ENCODE peak calls at places on chromosomes 6 and 20, in seven cellular contexts. I is HCT116, F is K562, V is HepG2, Q is H1, O is SK-N-SH, Z is GM12878. U is an unnamed sample.

GRCh38 chr6:6277418-6277817 is 43.0 kb downstream of the F13A1 start:
- DNase-seq in V (no peak), Z (no peak), O (no peak), F (no peak), Q (no peak), I (no peak), U (no peak)

GRCh38 chr20:33105336-33105924 is 26.0 kb downstream of the BPIFB4 start:
- DNase-seq in Z (no peak), O (no peak), I (no peak), V (no peak), F (no peak), Q (no peak), U (no peak)

GRCh38 chr20:58642465-58642864 is 8.6 kb upstream of the STX16 start:
- DNase-seq in I (no peak), Z (no peak), Q (no peak), O (no peak), F (no peak), V (no peak), U (no peak)

GRCh38 chr6:1687402-1687801 is 77.7 kb downstream of the FOXC1 start:
- DNase-seq in O (no peak), V (no peak), Z (no peak), F (no peak), Q (no peak), I (no peak), U (no peak)

GRCh38 chr6:115945306-115945705 is 115.4 kb downstream of the FRK start:
- DNase-seq in Z (no peak), Q (no peak), O (no peak), F (no peak), V (no peak), I (no peak), U (no peak)

GRCh38 chr6:39517763-39518162 is 195.3 kb upstream of the KCNK16 start:
- DNase-seq in F (no peak), I (no peak), O (no peak), Q (no peak), V (no peak), Z (no peak), U (no peak)

GRCh38 chr6:88566746-88567534 is 396.5 kb downstream of the RNGTT start:
- DNase-seq in Z (no peak), V (no peak), F (no peak), Q (no peak), I (no peak), O (peak; percentile 49), U (no peak)

GRCh38 chr6:143361536-143362191 is 88.8 kb downstream of the ADAT2 start:
- DNase-seq in Z (no peak), F (no peak), O (no peak), V (no peak), I (no peak), Q (no peak), U (no peak)

GRCh38 chr6:148175511-148176188 is 167.0 kb upstream of the SASH1 start:
- DNase-seq in Q (no peak), V (no peak), O (no peak), I (no peak), F (no peak), Z (no peak), U (no peak)

GRCh38 chr20:9306521-9306920 is 207.9 kb upstream of the LAMP5 start:
- DNase-seq in V (peak; percentile 30), I (no peak), Q (no peak), Z (no peak), O (no peak), F (no peak), U (peak; percentile 83)

GRCh38 chr20:4076671-4077070 is 61.3 kb upstream of the RNF24 start:
- DNase-seq in O (no peak), Q (no peak), V (no peak), F (no peak), I (peak; percentile 76), Z (no peak), U (no peak)

GRCh38 chr6:122789862-122790739 is 1.0 kb downstream of the SMPDL3A start:
- DNase-seq in Z (no peak), F (peak; percentile 18), V (no peak), Q (no peak), O (peak; percentile 34), I (no peak), U (peak; percentile 64)

GRCh38 chr6:41462980-41463930 is 82.9 kb upstream of the FOXP4 start:
- DNase-seq in V (peak; percentile 77), F (peak; percentile 82), Z (no peak), Q (no peak), I (peak; percentile 27), O (peak; percentile 83), U (peak; percentile 81)

GRCh38 chr20:25288291-25289181 is 40.7 kb downstream of the PYGB start:
- DNase-seq in F (no peak), V (no peak), O (no peak), I (no peak), Q (no peak), Z (peak; percentile 51), U (no peak)

GRCh38 chr6:25370175-25371036 is 91.2 kb downstream of the CARMIL1 start:
- DNase-seq in V (no peak), Q (no peak), Z (no peak), F (no peak), O (no peak), I (no peak), U (no peak)

GRCh38 chr6:168734523-168734922 is 293.5 kb downstream of the SMOC2 start:
- DNase-seq in Q (no peak), Z (no peak), V (no peak), I (no peak), F (no peak), O (no peak), U (no peak)

GRCh38 chr6:104940238-104940880 is 16.5 kb upstream of the LIN28B start:
- DNase-seq in Z (no peak), Q (peak; percentile 88), I (no peak), F (no peak), V (peak; percentile 54), O (peak; percentile 92), U (no peak)

GRCh38 chr6:149060985-149061760 is 256.3 kb upstream of the TAB2 start:
- DNase-seq in Q (no peak), I (no peak), O (peak; percentile 43), F (no peak), Z (no peak), V (peak; percentile 94), U (peak; percentile 96)

DNA sequence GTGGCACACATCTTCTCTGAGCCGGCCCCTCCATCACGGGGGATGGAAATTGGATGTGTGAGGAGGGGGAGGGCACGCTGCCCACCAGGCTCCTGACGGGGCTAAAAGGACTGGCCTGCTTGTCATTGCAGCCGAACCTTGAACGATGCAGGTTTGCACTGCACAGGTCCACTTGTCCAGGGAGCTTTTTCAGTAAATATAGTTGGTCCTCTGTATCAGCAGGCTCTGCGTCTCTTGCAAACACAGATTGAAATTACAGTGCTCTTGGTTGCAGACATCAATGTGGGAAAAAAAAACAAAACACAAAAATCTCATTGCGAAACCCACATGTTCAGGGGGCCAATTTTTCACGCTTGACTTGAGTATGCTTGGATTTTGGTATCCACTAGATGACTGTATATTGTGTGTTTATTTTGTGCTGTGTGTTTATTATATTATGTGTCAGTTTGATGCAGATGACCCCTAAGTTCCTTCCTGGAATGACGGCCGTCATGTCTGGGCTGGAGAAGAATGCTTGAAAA is 29.2 kb downstream of the ERMARD start:
- DNase-seq in V (peak; percentile 52), Z (no peak), F (no peak), Q (no peak), I (no peak), O (no peak), U (no peak)
- TF ChIP-seq JUND in V (no peak), Z (no peak), F (no peak), Q (no peak), I (no peak), O (no peak), U (no peak)

GRCh38 chr6:62150048-62150663 is 135.9 kb downstream of the KHDRBS2 start:
- DNase-seq in Z (no peak), I (peak; percentile 6), Q (no peak), F (peak; percentile 28), V (peak; percentile 72), O (peak; percentile 29), U (peak; percentile 62)
- TF ChIP-seq JUND in Z (no peak), I (no peak), Q (no peak), F (no peak), V (no peak), O (no peak), U (no peak)

GRCh38 chr6:16851044-16851540 is 89.8 kb upstream of the ATXN1 start:
- DNase-seq in I (no peak), F (no peak), Z (no peak), Q (no peak), O (no peak), V (no peak), U (no peak)
- TF ChIP-seq JUND in I (no peak), F (no peak), Z (no peak), Q (no peak), O (no peak), V (no peak), U (no peak)

DNA sequence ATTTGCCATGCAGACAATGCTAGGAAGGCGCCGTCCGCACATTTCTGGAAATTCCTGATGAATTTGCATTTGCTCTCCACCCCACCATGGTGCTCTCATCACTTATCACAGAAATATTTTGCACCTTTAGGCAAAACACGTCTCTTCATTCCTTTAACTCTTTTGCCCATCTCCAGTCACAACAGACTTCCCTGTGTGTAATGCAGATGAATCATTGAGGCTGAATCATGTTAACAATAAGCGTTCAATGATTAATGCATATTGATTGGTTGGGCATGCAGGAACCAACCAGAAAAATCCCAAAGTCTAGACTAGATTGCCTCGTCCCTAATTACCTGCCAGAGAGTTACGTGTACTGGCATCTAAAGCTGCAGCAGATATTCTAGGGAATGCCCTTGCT is 80.0 kb upstream of the ATXN1 start:
- DNase-seq in F (no peak), Q (no peak), V (no peak), Z (no peak), I (no peak), O (no peak), U (no peak)
- TF ChIP-seq JUND in F (no peak), Q (no peak), V (no peak), Z (no peak), I (no peak), O (no peak), U (no peak)

DNA sequence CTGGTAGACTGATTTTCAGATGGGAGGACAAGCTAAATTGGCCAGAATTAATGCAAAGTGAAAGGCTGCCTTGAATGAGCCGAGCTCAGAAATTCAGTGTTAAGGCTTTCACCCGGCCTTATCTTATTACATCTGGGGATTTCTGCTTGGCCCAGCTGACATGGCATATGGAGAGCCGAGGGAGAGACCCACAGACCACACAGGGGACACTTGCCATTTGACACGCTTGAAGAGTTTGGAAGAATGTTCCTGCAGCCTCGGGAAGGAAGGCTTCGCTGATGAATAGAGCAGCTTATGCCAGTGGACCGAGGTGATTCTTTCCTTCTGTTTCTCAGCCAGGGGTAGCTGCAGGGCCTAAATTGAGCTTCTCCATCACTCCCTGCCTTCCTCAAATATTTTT is 9.0 kb downstream of the MOCS3 start:
- DNase-seq in V (no peak), O (no peak), Z (no peak), I (no peak), Q (peak; percentile 14), F (no peak), U (no peak)
- TF ChIP-seq JUND in V (no peak), O (no peak), Z (no peak), I (no peak), Q (no peak), F (no peak), U (no peak)

GRCh38 chr6:158374020-158374419 is 61.8 kb downstream of the TULP4 start:
- DNase-seq in F (no peak), I (no peak), V (no peak), Z (no peak), Q (no peak), O (no peak), U (no peak)
- TF ChIP-seq JUND in F (no peak), I (no peak), V (no peak), Z (no peak), Q (no peak), O (no peak), U (no peak)